ENCODE peak calls at places on chromosomes 4 and X, in six cellular contexts. H is HCT116, S is SK-N-SH, T is GM23338, W is HepG2, J is K562. O is an unnamed sample. For H3K36me3, the result is how much of the 10 kb centered on the place peaks cover.

GRCh38 chrX:103398321-103398937 is 22.1 kb downstream of the BEX3 start:
- DNase-seq in H (peak), S (no peak), T (no peak), W (peak), J (peak), O (no peak)

GRCh38 chrX:70346671-70347070 is 56.8 kb downstream of the KIF4A start:
- DNase-seq in H (no peak), S (no peak), T (no peak), W (no peak), J (no peak), O (no peak)

GRCh38 chrX:68659385-68659784 is 11.9 kb downstream of the STARD8 start:
- DNase-seq in H (no peak), S (no peak), T (peak), W (no peak), J (no peak), O (no peak)

GRCh38 chrX:28303486-28303885 is 283.8 kb upstream of the IL1RAPL1 start:
- DNase-seq in H (no peak), S (no peak), T (no peak), W (no peak), J (no peak), O (no peak)

GRCh38 chr4:71992571-71992970 is 39.2 kb upstream of the NPFFR2 start:
- DNase-seq in H (no peak), S (no peak), T (no peak), W (no peak), J (no peak), O (no peak)

GRCh38 chr4:183700407-183700806 is 41.3 kb downstream of the TRAPPC11 start:
- DNase-seq in H (no peak), S (no peak), T (no peak), W (no peak), J (no peak), O (no peak)

GRCh38 chrX:30141966-30142365 is 73.4 kb upstream of the MAGEB2 start:
- DNase-seq in H (peak), S (peak), T (peak), W (peak), J (peak), O (no peak)

GRCh38 chr4:168480991-168481588 is 798 bp upstream of the DDX60L start:
- DNase-seq in H (peak), S (peak), T (no peak), W (peak), J (peak), O (peak)

GRCh38 chr4:94581766-94582165 is 130.0 kb downstream of the PDLIM5 start:
- DNase-seq in H (no peak), S (no peak), T (no peak), W (no peak), J (no peak), O (no peak)

GRCh38 chrX:136781180-136781797 is 557 bp upstream of the ARHGEF6 start:
- DNase-seq in H (no peak), S (no peak), T (no peak), W (no peak), J (no peak), O (no peak)

GRCh38 chrX:68826113-68826980 is 2.5 kb upstream of the EFNB1 start:
- DNase-seq in H (no peak), S (no peak), T (no peak), W (peak), J (no peak), O (no peak)

GRCh38 chr4:170674176-170674575 is 584.4 kb upstream of the AADAT start:
- DNase-seq in H (no peak), S (no peak), T (no peak), W (no peak), J (no peak), O (no peak)

GRCh38 chr4:79184461-79184860 is 141.4 kb downstream of the NAA11 start:
- DNase-seq in H (no peak), S (no peak), T (peak), W (no peak), J (no peak), O (no peak)

GRCh38 chr4:99887837-99888236 is 6.4 kb downstream of the LAMTOR3 start:
- DNase-seq in H (no peak), S (no peak), T (no peak), W (no peak), J (no peak), O (no peak)

GRCh38 chr4:26943391-26943790 is 82.8 kb downstream of the STIM2 start:
- DNase-seq in H (no peak), S (no peak), T (no peak), W (no peak), J (no peak), O (no peak)

GRCh38 chr4:126028871-126029270 is 714.1 kb downstream of the FAT4 start:
- DNase-seq in H (no peak), S (no peak), T (no peak), W (no peak), J (no peak), O (no peak)

GRCh38 chr4:53558981-53559620 is 32.2 kb downstream of the LNX1 start:
- DNase-seq in H (no peak), S (no peak), T (no peak), W (no peak), J (no peak), O (no peak)

GRCh38 chr4:100841911-100842310 is 324.1 kb upstream of the EMCN start:
- DNase-seq in H (no peak), S (no peak), T (no peak), W (no peak), J (no peak), O (no peak)

GRCh38 chr4:3306465-3306864 is 13.6 kb downstream of the RGS12 start:
- DNase-seq in H (no peak), S (no peak), T (no peak), W (no peak), J (no peak), O (no peak)

DNA sequence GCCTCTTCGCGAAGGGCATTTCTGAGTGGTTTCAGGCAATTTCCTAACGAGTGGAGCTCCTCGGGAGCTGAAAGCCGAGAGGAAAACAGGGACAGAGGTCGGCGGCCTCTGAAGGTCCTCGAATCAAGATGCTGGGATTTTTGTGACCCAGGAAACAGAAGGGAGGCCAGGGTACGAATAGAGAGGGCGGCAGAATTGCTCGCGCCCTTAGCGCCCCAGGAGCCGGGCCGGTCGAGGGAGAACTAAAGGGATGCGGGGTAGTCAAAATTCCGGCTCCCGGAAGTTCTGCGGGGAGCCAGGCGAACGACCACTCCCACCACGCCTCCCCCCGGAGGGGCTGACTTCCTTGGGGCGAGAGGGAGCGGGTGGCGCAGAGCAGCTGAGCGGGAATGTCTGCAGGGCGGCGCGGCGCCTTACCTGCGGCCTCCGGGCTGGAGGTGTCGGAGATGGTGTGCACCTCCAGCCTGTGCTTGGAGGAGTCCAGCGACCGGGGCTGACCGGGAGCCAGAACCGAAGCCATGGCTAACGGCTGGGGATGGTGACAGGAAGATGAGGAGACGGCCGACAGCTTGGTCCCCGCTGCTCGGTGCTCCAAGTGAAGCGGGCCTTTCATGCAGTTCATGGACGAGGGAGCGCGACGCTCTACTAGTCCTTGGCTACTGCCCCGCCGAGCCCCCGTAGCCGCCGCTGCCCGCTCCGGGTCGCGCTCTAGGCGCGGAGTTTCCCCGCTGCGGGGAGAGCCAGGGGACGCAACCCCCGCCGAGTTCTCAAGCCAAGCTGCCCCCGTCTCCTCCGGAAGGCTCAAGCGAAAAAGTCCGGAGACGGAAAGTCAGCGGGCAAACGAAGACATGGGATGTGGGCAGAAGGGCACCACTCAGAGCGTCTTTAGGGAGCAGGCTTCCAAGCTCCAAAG is 782 bp downstream of the PITX2 start:
- DNase-seq in H (no peak), S (no peak), T (peak), W (no peak), J (no peak), O (no peak)
- H3K36me3 ChIP-seq in H (under half), S (under half), T (under half), W (under half), J (under half), O (under half)

GRCh38 chr4:47835489-47835888 is 2.4 kb downstream of the CORIN start:
- DNase-seq in H (no peak), S (no peak), T (peak), W (no peak), J (no peak), O (no peak)

GRCh38 chr4:47839259-47839658 is 1.4 kb upstream of the CORIN start:
- DNase-seq in H (no peak), S (no peak), T (peak), W (no peak), J (no peak), O (no peak)

GRCh38 chr4:47836655-47837581 is 949 bp downstream of the CORIN start:
- DNase-seq in H (no peak), S (peak), T (peak), W (peak), J (peak), O (peak)

GRCh38 chr4:47838445-47838844 is 578 bp upstream of the CORIN start:
- DNase-seq in H (no peak), S (no peak), T (peak), W (no peak), J (no peak), O (no peak)

GRCh38 chr4:47837582-47838294 is at the start of gene CORIN:
- DNase-seq in H (no peak), S (no peak), T (peak), W (no peak), J (no peak), O (no peak)
- TF ChIP-seq CTCF in H (no peak), S (no peak), T (no peak), W (no peak), J (no peak), O (no peak)

GRCh38 chr4:145324161-145324560 is 143.8 kb upstream of the OTUD4 start:
- DNase-seq in H (no peak), S (no peak), T (no peak), W (no peak), J (no peak), O (no peak)

DNA sequence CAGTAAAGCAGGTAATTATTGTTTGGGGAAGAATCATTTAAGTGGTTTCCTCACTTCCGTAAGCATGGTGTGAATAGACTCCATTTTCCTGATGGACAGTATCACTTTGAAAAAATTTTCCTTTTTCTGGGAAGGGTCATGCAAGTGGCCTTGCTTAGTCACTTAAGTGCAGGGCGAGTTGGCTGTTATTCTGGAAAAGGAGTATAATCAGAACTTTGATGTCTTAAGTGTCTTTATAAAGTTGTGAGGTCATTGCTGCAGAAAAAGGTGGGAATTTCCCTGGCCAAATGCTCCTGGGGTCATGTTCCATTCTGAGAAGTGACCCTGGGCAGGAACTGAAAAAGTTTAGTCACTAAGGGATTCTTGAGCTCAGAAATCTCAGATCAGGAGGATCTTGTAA is 146.1 kb upstream of the OTUD4 start:
- DNase-seq in H (no peak), S (no peak), T (no peak), W (no peak), J (no peak), O (no peak)
- TF ChIP-seq REST in H (no peak), S (no peak), T (no peak), W (no peak), J (no peak), O (no peak)

GRCh38 chrX:2913118-2913517 is 16.0 kb downstream of the ARSD start:
- DNase-seq in H (no peak), S (no peak), T (no peak), W (no peak), J (no peak), O (no peak)

GRCh38 chrX:2907295-2907694 is 21.8 kb downstream of the ARSD start:
- DNase-seq in H (no peak), S (no peak), T (no peak), W (no peak), J (no peak), O (no peak)

GRCh38 chrX:2908125-2908685 is 20.9 kb downstream of the ARSD start:
- DNase-seq in H (no peak), S (no peak), T (no peak), W (no peak), J (no peak), O (no peak)

GRCh38 chrX:2910109-2910508 is 19.0 kb downstream of the ARSD start:
- DNase-seq in H (no peak), S (no peak), T (no peak), W (no peak), J (no peak), O (no peak)
- H3K36me3 ChIP-seq in H (under half), S (under half), T (under half), W (under half), J (under half), O (under half)

GRCh38 chr4:6701371-6701770 is 7.7 kb downstream of the S100P start:
- DNase-seq in H (no peak), S (no peak), T (peak), W (peak), J (peak), O (no peak)
- TF ChIP-seq CTCF in H (peak), S (peak), T (peak), W (peak), J (peak), O (peak)

GRCh38 chr4:85790582-85790981 is 315.6 kb downstream of the ARHGAP24 start:
- DNase-seq in H (no peak), S (no peak), T (no peak), W (no peak), J (no peak), O (no peak)
- TF ChIP-seq REST in H (no peak), S (no peak), T (no peak), W (no peak), J (no peak), O (no peak)

O was measured in Panc1.